ENCODE peak calls at places on chromosomes 12 and 14, in six cellular contexts. S is foreskin fibroblast, L is AG10803, X is mammary epithelial cell, F is vagina, K is fibroblast of villous mesenchyme. Y is an unnamed sample.

GRCh38 chr12:24479131-24479530 is 469.8 kb downstream of the BCAT1 start:
- DNase-seq in F (no peak), L (no peak), K (no peak), S (no peak), X (no peak), Y (no peak)

GRCh38 chr12:4114986-4115385 is 158.6 kb upstream of the CCND2 start:
- DNase-seq in L (no peak), K (no peak), X (no peak), F (no peak), S (no peak), Y (no peak)

GRCh38 chr12:59844775-59845174 is 248.9 kb downstream of the SLC16A7 start:
- DNase-seq in X (no peak), L (no peak), S (no peak), F (no peak), K (no peak), Y (no peak)

GRCh38 chr12:132437252-132438138 is 52.5 kb upstream of the FBRSL1 start:
- DNase-seq in K (no peak), L (no peak), F (no peak), X (no peak), S (no peak), Y (no peak)

GRCh38 chr14:51789631-51790030 is 70.8 kb upstream of the GNG2 start:
- DNase-seq in K (no peak), S (no peak), L (no peak), X (no peak), F (no peak), Y (no peak)

GRCh38 chr12:51923506-51924365 is 16.4 kb downstream of the ACVRL1 start:
- DNase-seq in F (peak), K (no peak), L (peak), S (peak), X (no peak), Y (peak)

GRCh38 chr12:70221626-70222025 is 21.6 kb upstream of the CNOT2 start:
- DNase-seq in S (no peak), K (no peak), L (no peak), X (no peak), F (no peak), Y (no peak)

GRCh38 chr14:81341405-81342180 is 58.5 kb downstream of the STON2 start:
- DNase-seq in X (no peak), L (no peak), S (peak), K (no peak), F (no peak), Y (no peak)

GRCh38 chr12:13749380-13749779 is 232.0 kb downstream of the GRIN2B start:
- DNase-seq in X (no peak), S (no peak), F (no peak), K (no peak), L (no peak), Y (no peak)

GRCh38 chr14:75401356-75401755 is 26.5 kb upstream of the JDP2 start:
- DNase-seq in X (no peak), K (peak), S (no peak), F (no peak), L (peak), Y (no peak)

GRCh38 chr14:78291958-78292357 is 121.8 kb downstream of the NRXN3 start:
- DNase-seq in K (no peak), S (no peak), X (no peak), F (no peak), L (no peak), Y (peak)

GRCh38 chr12:990649-991349 is at the start of gene ERC1:
- DNase-seq in F (no peak), X (peak), S (peak), K (peak), L (peak), Y (peak)

GRCh38 chr12:131934535-131934934 is 5.5 kb downstream of the PUS1 start:
- DNase-seq in K (no peak), X (no peak), F (no peak), S (no peak), L (no peak), Y (no peak)

GRCh38 chr12:108564724-108565123 is 2.3 kb downstream of the ISCU start:
- DNase-seq in L (no peak), K (peak), S (no peak), F (no peak), X (no peak), Y (no peak)

GRCh38 chr12:71582925-71583324 is 80.7 kb downstream of the ZFC3H1 start:
- DNase-seq in L (no peak), X (no peak), F (no peak), K (no peak), S (no peak), Y (no peak)

GRCh38 chr12:57177354-57177753 is 29.9 kb upstream of the LRP1-AS start:
- DNase-seq in F (no peak), S (no peak), X (no peak), L (no peak), K (no peak), Y (no peak)

GRCh38 chr12:76999157-76999556 is 66.2 kb downstream of the E2F7 start:
- DNase-seq in S (no peak), F (no peak), X (no peak), K (no peak), L (no peak), Y (no peak)

GRCh38 chr12:104063712-104064030 is 660 bp upstream of the HCFC2 start:
- DNase-seq in S (no peak), X (no peak), F (no peak), L (no peak), K (peak), Y (no peak)

GRCh38 chr14:95428557-95428956 is 87.9 kb downstream of the SYNE3 start:
- DNase-seq in X (no peak), L (no peak), K (no peak), S (no peak), F (no peak), Y (no peak)

GRCh38 chr14:95433094-95433478 is 83.4 kb downstream of the SYNE3 start:
- DNase-seq in L (no peak), K (no peak), S (no peak), X (no peak), F (no peak), Y (no peak)

GRCh38 chr14:95434161-95434560 is 82.3 kb downstream of the SYNE3 start:
- DNase-seq in L (peak), X (no peak), K (no peak), F (no peak), S (no peak), Y (no peak)

GRCh38 chr14:95432152-95433093 is 84.0 kb downstream of the SYNE3 start:
- DNase-seq in K (peak), X (peak), F (no peak), S (peak), L (peak), Y (no peak)

GRCh38 chr14:95431199-95432145 is 85.0 kb downstream of the SYNE3 start:
- DNase-seq in S (peak), L (peak), X (no peak), F (no peak), K (peak), Y (no peak)
- TF ChIP-seq CTCF in S (peak), L (peak), X (peak), F (peak), K (peak), Y (peak)

GRCh38 chr12:46825526-46826414 is at the start of gene SLC38A4:
- DNase-seq in F (no peak), S (peak), K (peak), X (no peak), L (peak), Y (no peak)

GRCh38 chr12:46824709-46825108 is 1.1 kb downstream of the SLC38A4 start:
- DNase-seq in S (no peak), X (no peak), K (no peak), L (no peak), F (no peak), Y (no peak)
- TF ChIP-seq CTCF in S (no peak), X (no peak), K (no peak), L (no peak), F (no peak), Y (no peak)

DNA sequence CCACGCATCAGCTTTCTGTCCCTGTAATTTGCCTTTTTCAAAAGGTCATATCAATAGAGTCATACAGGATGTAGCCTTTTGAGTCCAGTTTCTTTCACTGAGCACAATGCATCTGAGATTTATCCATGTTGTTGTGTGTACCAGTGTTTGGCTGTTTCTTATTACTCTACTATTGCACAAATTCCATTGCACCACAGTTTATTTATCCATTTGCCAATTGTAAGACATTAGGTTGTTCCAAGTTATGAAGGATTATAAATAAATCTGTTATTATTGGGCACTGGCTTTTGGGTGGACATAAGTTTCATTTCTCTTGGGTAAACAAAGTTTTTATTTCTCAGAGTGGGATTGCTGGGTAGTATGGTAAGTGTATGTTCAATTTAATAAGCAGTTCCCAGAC is 68.3 kb upstream of the TBPL2 start:
- DNase-seq in X (no peak), K (no peak), S (peak), F (no peak), L (peak), Y (no peak)
- TF ChIP-seq CTCF in X (no peak), K (no peak), S (no peak), F (no peak), L (no peak), Y (no peak)

GRCh38 chr14:103385994-103386491 is 828 bp downstream of the MARK3 start:
- DNase-seq in X (no peak), L (peak), F (no peak), S (peak), K (peak), Y (no peak)

GRCh38 chr14:103384450-103385152 is 614 bp upstream of the MARK3 start:
- DNase-seq in F (no peak), L (no peak), X (no peak), K (no peak), S (no peak), Y (no peak)

GRCh38 chr14:103386632-103387329 is 1.6 kb downstream of the MARK3 start:
- DNase-seq in S (no peak), X (no peak), L (peak), F (no peak), K (peak), Y (no peak)

GRCh38 chr14:103382375-103382774 is 2.8 kb upstream of the MARK3 start:
- DNase-seq in K (peak), S (peak), X (peak), F (no peak), L (peak), Y (no peak)

DNA sequence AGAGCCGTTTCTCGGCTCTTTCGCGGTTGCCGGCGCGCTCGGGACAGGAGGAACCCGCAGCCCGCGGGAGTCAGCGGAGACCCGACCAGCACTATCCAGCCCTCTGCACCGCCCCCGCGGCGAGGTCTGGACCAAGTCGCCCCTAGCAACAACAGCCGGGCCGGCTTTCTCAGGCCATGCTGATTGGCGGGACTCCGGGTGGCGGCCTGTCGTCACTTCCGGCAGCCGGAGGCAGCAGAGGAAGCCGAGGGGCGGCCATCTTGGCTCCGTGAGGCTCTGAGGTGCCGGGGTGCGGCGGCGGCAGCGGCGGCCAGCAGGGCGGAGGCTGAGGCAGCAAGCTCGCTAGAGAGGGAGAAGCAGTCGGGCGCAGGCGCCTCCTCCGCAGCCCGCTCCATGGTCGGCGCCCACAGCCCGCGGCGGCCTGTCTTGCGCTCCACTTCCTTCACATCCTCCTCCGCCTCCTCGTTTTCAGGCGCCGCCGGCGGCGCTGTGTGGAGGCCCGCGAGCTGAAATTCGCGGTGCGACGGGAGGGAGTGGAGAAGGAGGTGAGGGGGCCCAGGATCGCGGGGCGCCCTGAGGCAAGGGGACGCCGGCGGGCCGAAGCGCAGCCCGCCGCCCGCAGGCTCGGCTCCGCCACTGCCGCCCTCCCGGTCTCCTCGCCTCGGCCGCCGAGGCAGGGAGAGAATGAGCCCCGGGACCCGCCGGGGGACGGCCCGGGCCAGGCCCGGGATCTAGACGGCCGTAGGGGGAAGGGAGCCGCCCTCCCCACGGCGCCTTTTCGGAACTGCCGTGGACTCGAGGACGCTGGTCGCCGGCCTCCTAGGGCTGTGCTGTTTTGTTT is at the start of gene MARK3:
- DNase-seq in S (peak), F (no peak), K (peak), X (peak), L (peak), Y (peak)
- TF ChIP-seq CTCF in S (no peak), F (no peak), K (peak), X (no peak), L (no peak), Y (peak)

GRCh38 chr12:100248886-100249285 is 18.0 kb downstream of the DEPDC4 start:
- DNase-seq in K (no peak), X (no peak), F (no peak), L (peak), S (peak), Y (no peak)
- TF ChIP-seq CTCF in K (no peak), X (no peak), F (no peak), L (no peak), S (no peak), Y (no peak)

GRCh38 chr12:48938805-48939204 is 13.5 kb upstream of the FKBP11 start:
- DNase-seq in X (no peak), F (no peak), S (no peak), L (no peak), K (no peak), Y (no peak)

GRCh38 chr12:48936379-48936979 is 11.2 kb upstream of the FKBP11 start:
- DNase-seq in S (peak), F (no peak), L (peak), X (peak), K (peak), Y (peak)

GRCh38 chr12:48934312-48934706 is 9.0 kb upstream of the FKBP11 start:
- DNase-seq in X (no peak), K (no peak), F (no peak), L (no peak), S (no peak), Y (no peak)

GRCh38 chr12:48940181-48940580 is 14.9 kb upstream of the FKBP11 start:
- DNase-seq in F (no peak), S (peak), X (no peak), K (no peak), L (no peak), Y (no peak)

GRCh38 chr12:48937170-48937569 is 11.9 kb upstream of the FKBP11 start:
- DNase-seq in S (no peak), K (no peak), L (no peak), X (no peak), F (no peak), Y (no peak)
- TF ChIP-seq CTCF in S (no peak), K (no peak), L (peak), X (no peak), F (no peak), Y (no peak)

GRCh38 chr12:121715862-121716435 is 3.4 kb downstream of the TMEM120B start:
- DNase-seq in K (no peak), F (no peak), S (no peak), L (no peak), X (no peak), Y (no peak)

GRCh38 chr12:121711925-121712461 is 559 bp upstream of the TMEM120B start:
- DNase-seq in K (peak), F (no peak), S (no peak), X (no peak), L (peak), Y (peak)

GRCh38 chr12:121709478-121709890 is 3.1 kb upstream of the TMEM120B start:
- DNase-seq in X (peak), K (peak), F (no peak), L (peak), S (peak), Y (no peak)

GRCh38 chr12:121713257-121714155 is 954 bp downstream of the TMEM120B start:
- DNase-seq in S (peak), X (no peak), F (no peak), K (peak), L (no peak), Y (peak)

GRCh38 chr12:121712462-121713256 is at the start of gene TMEM120B:
- DNase-seq in K (peak), S (peak), L (peak), F (no peak), X (peak), Y (peak)
- TF ChIP-seq CTCF in K (no peak), S (no peak), L (no peak), F (no peak), X (no peak), Y (peak)

DNA sequence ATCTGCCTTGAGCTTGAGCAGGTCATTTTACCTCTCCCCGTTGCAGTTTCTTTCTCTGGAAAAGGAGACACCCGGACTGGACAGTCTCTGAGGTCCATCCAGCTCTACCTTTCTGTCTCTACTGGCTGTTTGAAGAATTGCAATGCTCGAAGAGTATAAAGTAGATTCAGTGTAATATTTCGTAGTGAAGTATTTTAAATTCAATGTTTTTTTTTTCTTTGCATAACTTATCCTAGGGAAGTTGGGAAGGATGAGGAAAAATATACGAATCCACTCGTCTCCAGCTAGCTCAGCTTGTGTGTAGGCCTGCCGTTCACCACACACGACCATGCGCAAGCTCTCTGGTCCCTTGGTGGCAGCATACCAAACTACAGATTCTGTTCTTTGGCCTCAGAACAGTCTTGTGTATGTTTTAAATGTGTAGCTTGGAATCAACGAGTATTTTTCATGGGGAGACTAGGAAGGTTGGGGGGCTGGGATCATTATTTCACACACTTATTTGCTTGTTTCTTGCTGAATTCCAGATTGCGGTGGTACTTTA is 307.9 kb downstream of the CACNA1C start:
- DNase-seq in X (no peak), S (no peak), F (no peak), K (no peak), L (no peak), Y (no peak)
- TF ChIP-seq CTCF in X (peak), S (peak), F (no peak), K (peak), L (peak), Y (peak)

DNA sequence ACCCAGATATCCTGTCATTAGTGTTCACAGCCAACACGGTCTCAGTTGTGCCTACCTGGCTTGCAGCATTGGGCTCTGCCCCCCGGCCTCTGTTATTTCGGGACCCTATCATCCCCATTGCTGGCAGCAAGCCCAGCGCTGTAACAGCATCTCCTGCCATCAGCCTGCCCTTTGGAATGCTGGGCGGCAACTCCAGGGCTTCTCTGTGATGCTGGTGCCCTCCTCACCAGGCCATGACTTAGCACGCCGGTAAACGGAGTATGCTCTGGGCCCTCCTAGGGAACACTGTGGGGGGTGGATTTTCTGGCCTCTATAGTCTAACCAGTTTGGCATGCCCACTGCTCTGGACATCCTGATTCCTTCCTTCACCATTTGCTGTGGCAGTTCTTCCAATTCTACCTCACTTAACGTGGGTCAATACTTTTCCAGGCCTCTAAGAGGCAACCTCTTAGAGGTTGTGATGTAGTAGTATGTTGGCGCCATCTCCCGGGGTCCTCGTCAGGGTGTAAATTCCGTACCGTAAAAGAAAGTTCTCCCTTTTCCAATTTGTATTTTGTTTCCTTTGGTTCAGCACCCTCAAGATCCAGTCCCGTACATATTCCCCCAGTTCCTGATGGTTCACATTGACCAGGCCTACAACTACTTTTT is 80.0 kb downstream of the SINHCAF start:
- DNase-seq in S (no peak), K (peak), X (no peak), F (no peak), L (no peak), Y (no peak)
- TF ChIP-seq CTCF in S (no peak), K (peak), X (peak), F (no peak), L (no peak), Y (no peak)

Y was measured in GM13977.